ENCODE peak calls at places on chromosomes 11 and 22, in four cellular contexts. O is HepG2, L is A549, A is K562. E is an unnamed sample.

GRCh38 chr11:8234425-8234821 is 29.3 kb downstream of the LMO1 start:
- DNase-seq in O (no peak), L (peak; percentile 76), A (no peak), E (no peak)

GRCh38 chr22:48779211-48779643 is 1048.4 kb downstream of the BRD1 start:
- DNase-seq in O (no peak), L (no peak), A (no peak), E (no peak)

GRCh38 chr22:32020117-32020516 is 22.9 kb upstream of the SLC5A1 start:
- DNase-seq in O (peak; percentile 5), L (peak; percentile 22), A (no peak), E (no peak)

GRCh38 chr22:41725510-41726110 is 26.3 kb downstream of the MEI1 start:
- DNase-seq in O (peak; percentile 20), L (peak; percentile 8), A (peak; percentile 55), E (no peak)

GRCh38 chr11:16603245-16603644 is 135.2 kb upstream of the C11orf58 start:
- DNase-seq in O (no peak), L (no peak), A (peak; percentile 32), E (peak; percentile 19)

GRCh38 chr22:37661160-37661924 is 2.8 kb downstream of the PDXP start:
- DNase-seq in O (peak; percentile 90), L (no peak), A (no peak), E (no peak)

GRCh38 chr11:75781296-75781695 is 12.7 kb downstream of the DGAT2 start:
- DNase-seq in O (no peak), L (no peak), A (no peak), E (no peak)

GRCh38 chr11:79441159-79441875 is 487 bp upstream of the TENM4 start:
- DNase-seq in O (no peak), L (no peak), A (no peak), E (no peak)

GRCh38 chr11:9385288-9385902 is 943 bp downstream of the IPO7 start:
- DNase-seq in O (peak; percentile 76), L (peak; percentile 56), A (no peak), E (no peak)

GRCh38 chr22:17233348-17234043 is 14.3 kb upstream of the ADA2 start:
- DNase-seq in O (no peak), L (no peak), A (no peak), E (peak; percentile 64)

GRCh38 chr11:102783016-102783415 is 2.6 kb upstream of the MMP10 start:
- DNase-seq in O (no peak), L (no peak), A (no peak), E (no peak)

GRCh38 chr11:19275496-19275895 is 34.8 kb upstream of the E2F8 start:
- DNase-seq in O (no peak), L (peak; percentile 10), A (no peak), E (no peak)

GRCh38 chr11:71499125-71499524 is 27.9 kb upstream of the KRTAP5-7 start:
- DNase-seq in O (no peak), L (no peak), A (no peak), E (no peak)

GRCh38 chr22:25759825-25760231 is 17.8 kb downstream of the MYO18B start:
- DNase-seq in O (peak; percentile 83), L (peak; percentile 84), A (no peak), E (no peak)

GRCh38 chr22:29311468-29312217 is 3.9 kb downstream of the RASL10A start:
- DNase-seq in O (no peak), L (no peak), A (no peak), E (no peak)

GRCh38 chr11:57476883-57477506 is 16.7 kb downstream of the RTN4RL2 start:
- DNase-seq in O (no peak), L (peak; percentile 56), A (peak; percentile 32), E (peak; percentile 55)

GRCh38 chr11:33997473-33998347 is 53.8 kb upstream of the CAPRIN1 start:
- DNase-seq in O (no peak), L (no peak), A (no peak), E (no peak)

GRCh38 chr11:119533462-119533861 is 110.5 kb upstream of the THY1 start:
- DNase-seq in O (no peak), L (no peak), A (no peak), E (no peak)

GRCh38 chr11:131671764-131672163 is 301.3 kb downstream of the NTM start:
- DNase-seq in O (no peak), L (no peak), A (no peak), E (peak; percentile 75)

GRCh38 chr11:125343732-125344131 is 152.3 kb downstream of the FEZ1 start:
- DNase-seq in O (no peak), L (no peak), A (no peak), E (no peak)

GRCh38 chr11:125346565-125347260 is 149.4 kb downstream of the FEZ1 start:
- DNase-seq in O (no peak), L (no peak), A (no peak), E (no peak)

GRCh38 chr11:125347261-125347585 is 148.8 kb downstream of the FEZ1 start:
- DNase-seq in O (no peak), L (no peak), A (no peak), E (no peak)

GRCh38 chr11:125344846-125345705 is 151.0 kb downstream of the FEZ1 start:
- DNase-seq in O (no peak), L (no peak), A (no peak), E (no peak)

DNA sequence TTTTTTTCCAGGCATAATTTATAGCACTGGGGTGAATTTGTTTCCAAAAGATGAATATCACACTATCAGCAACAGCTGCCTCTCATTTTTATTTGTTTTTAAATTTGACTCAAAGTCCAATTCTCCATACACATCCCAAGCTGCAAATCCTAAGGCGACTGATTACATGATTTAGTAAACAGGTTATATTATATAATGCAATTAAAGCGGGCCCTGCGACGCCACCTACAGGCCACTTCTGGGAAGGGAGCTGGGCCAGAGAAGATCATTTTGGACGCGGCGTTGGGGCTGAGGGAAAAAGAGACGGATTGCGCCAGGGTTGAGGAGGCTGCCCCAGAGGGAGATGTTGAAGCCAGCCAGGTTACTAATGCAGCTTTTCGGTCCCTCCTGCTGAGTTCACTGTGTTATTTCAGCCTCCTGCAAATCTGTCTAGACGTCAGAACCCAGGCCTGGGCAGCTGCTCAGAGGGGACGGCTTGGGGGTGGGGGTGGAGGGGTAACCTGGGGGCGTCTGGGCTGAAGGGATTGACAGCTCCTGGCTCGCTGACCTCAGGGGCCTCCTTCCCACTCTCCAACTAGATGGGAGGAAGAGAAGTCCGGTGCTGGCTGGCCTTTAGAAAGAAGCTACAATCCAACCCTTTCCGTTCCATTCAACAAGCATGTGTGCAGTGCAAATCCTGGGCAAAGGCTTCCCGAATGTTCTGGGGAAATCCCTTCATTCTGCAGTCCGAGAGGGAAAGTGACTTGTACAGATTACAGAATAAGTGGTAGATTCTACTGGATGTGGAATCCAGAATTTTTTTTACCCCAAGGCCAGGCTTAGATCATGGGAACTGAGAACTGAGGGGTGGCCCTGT is 150.1 kb downstream of the FEZ1 start:
- DNase-seq in O (peak; percentile 15), L (peak; percentile 20), A (peak; percentile 72), E (peak; percentile 82)
- TF ChIP-seq NR3C1 in O (no peak), L (no peak), A (no peak), E (no peak)

DNA sequence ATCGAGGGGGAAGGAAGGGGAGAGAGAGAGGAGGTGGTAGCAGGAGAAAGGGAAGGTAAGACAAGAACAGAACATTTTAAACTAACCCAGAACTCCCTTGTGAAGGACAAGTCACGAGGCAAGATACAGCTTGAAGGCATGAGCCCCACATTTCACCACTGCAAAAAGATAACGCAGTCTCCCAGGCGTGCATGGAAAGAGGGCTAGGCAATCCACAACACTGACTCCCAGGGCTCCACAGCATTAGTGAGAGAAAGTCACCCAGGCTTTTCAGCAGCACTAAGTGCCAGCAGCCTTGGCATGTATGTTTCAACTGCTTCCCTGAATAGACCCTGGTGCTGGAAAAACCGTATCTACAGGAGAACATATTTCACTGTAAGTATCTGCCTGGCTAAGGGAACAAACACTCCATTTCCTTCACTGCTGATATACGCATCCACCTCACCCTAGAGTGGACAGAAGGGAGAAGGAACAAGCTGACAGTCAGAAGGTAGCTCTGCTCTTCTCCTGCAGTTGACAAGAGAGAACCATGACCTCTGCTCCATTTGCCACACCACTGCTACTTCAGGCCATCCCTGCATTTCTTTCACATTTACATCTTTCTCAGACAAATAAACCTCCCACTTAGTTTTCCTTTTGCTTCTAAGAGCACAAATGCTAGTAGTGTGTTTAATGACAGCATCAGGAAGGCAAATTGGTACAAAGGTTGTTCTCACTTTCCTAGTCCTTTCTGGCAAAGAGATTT is 87.9 kb downstream of the AMBRA1 start:
- DNase-seq in O (no peak), L (no peak), A (no peak), E (no peak)
- TF ChIP-seq NR3C1 in O (no peak), L (no peak), A (no peak), E (no peak)

GRCh38 chr22:43994416-43994815 is 29.7 kb upstream of the PARVB start:
- DNase-seq in O (no peak), L (no peak), A (no peak), E (no peak)

GRCh38 chr22:43995798-43996169 is 28.3 kb upstream of the PARVB start:
- DNase-seq in O (no peak), L (no peak), A (no peak), E (no peak)

GRCh38 chr22:43996981-43997265 is 27.2 kb upstream of the PARVB start:
- DNase-seq in O (no peak), L (no peak), A (no peak), E (peak; percentile 35)

GRCh38 chr22:43995057-43995685 is 28.9 kb upstream of the PARVB start:
- DNase-seq in O (no peak), L (no peak), A (no peak), E (no peak)

DNA sequence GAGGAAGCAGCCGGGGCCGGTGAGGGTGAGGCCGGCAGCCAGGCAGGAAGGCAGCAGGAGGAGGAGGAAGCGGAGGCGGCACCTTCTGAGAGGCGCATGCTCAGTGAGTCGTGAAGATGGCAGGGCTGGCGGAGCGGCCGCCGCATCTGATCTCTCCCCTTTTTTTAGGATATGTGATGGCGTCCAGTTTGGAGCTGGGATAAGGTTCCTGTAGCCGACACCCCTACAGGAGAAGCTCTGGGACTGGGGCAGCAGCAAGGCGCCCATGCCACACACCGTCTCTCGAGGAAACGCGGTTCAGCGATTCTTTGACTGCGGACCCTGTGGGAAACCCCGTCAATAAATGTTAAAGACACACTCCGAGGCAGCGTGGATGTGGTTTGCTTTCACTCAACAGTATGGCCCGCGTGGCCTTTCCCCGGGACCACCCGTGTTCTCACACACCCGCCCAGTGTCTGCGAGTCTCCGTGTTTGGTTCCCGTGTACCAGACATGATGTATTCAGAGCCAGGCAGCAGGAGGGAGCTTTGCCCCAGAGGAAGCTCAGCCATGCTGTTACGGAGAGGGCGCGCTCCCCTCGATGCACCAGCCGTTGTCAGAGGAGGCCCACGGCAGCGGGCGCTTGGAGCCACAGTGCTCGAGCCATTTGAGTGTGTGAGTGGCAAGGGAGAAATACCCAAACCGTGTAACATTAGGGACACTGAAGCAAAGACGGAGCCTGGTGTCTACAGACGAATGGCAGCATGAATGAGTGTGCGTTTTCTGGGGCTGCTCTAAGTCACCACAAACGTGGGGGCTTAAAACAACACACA is 27.7 kb upstream of the PARVB start:
- DNase-seq in O (no peak), L (no peak), A (no peak), E (no peak)
- TF ChIP-seq NR3C1 in O (no peak), L (no peak), A (no peak), E (no peak)

DNA sequence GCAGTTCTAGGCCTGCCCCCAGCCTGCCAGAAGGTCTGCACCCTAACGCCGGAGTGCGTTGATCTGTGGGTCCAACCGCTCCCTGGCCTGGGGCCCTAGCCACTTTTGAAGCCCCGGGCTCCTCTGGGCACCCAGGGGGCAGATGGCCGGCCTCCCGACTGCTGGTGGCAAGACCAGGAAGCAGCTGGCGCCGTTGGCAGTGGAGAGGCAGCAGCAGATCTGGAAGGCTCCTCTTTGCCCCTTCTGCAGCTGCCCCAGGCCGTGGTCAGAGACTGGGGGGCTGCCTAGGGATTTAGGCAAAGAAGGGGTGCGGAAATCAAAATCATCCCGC is 445 bp upstream of the VWCE start:
- DNase-seq in O (no peak), L (no peak), A (no peak), E (no peak)
- TF ChIP-seq NR3C1 in O (no peak), L (no peak), A (no peak), E (no peak)